ENCODE peak calls at places on chromosome 3, in five cellular contexts. One of them, this sample, is unnamed.

GRCh38 chr3:125151916-125152315 is 60.6 kb downstream of the SLC12A8 start:
- DNase-seq in esophagus muscularis mucosa: no peak
- DNase-seq in K562: no peak
- DNase-seq in spleen: no peak
- DNase-seq in HCT116: no peak
- DNase-seq in this sample: no peak

GRCh38 chr3:46312996-46313395 is 40.9 kb upstream of the CCR2 start:
- DNase-seq in esophagus muscularis mucosa: no peak
- DNase-seq in K562: no peak
- DNase-seq in spleen: no peak
- DNase-seq in HCT116: no peak
- DNase-seq in this sample: no peak

GRCh38 chr3:168049366-168049974 is 46.3 kb downstream of the GOLIM4 start:
- DNase-seq in esophagus muscularis mucosa: no peak
- DNase-seq in K562: no peak
- DNase-seq in spleen: no peak
- DNase-seq in HCT116: no peak
- DNase-seq in this sample: no peak

GRCh38 chr3:191385101-191385500 is 54.8 kb upstream of the UTS2B start:
- DNase-seq in esophagus muscularis mucosa: no peak
- DNase-seq in K562: no peak
- DNase-seq in spleen: no peak
- DNase-seq in HCT116: no peak
- DNase-seq in this sample: no peak

GRCh38 chr3:15923640-15924405 is 126.0 kb upstream of the ANKRD28 start:
- DNase-seq in esophagus muscularis mucosa: peak; percentile 24
- DNase-seq in K562: peak; percentile 57
- DNase-seq in spleen: no peak
- DNase-seq in HCT116: no peak
- DNase-seq in this sample: peak; percentile 7

GRCh38 chr3:57756528-57757401 is 656 bp downstream of the SLMAP start:
- DNase-seq in esophagus muscularis mucosa: no peak
- DNase-seq in K562: peak; percentile 55
- DNase-seq in spleen: peak; percentile 92
- DNase-seq in HCT116: no peak
- DNase-seq in this sample: peak; percentile 44

GRCh38 chr3:46127503-46127902 is 80.6 kb downstream of the CCR1 start:
- DNase-seq in esophagus muscularis mucosa: no peak
- DNase-seq in K562: no peak
- DNase-seq in spleen: no peak
- DNase-seq in HCT116: peak; percentile 18
- DNase-seq in this sample: peak; percentile 28

GRCh38 chr3:35305406-35305805 is 333.9 kb upstream of the ARPP21 start:
- DNase-seq in esophagus muscularis mucosa: no peak
- DNase-seq in K562: no peak
- DNase-seq in spleen: no peak
- DNase-seq in HCT116: no peak
- DNase-seq in this sample: no peak

GRCh38 chr3:158097571-158098553 is 8.4 kb downstream of the SHOX2 start:
- DNase-seq in esophagus muscularis mucosa: no peak
- DNase-seq in K562: no peak
- DNase-seq in spleen: peak; percentile 92
- DNase-seq in HCT116: no peak
- DNase-seq in this sample: no peak
- TF ChIP-seq POLR2A in esophagus muscularis mucosa: no peak
- TF ChIP-seq POLR2A in K562: no peak
- TF ChIP-seq POLR2A in spleen: no peak
- TF ChIP-seq POLR2A in HCT116: no peak
- TF ChIP-seq POLR2A in this sample: no peak

GRCh38 chr3:42516443-42516842 is 14.0 kb downstream of the VIPR1 start:
- DNase-seq in esophagus muscularis mucosa: no peak
- DNase-seq in K562: no peak
- DNase-seq in spleen: no peak
- DNase-seq in HCT116: no peak
- DNase-seq in this sample: no peak
- TF ChIP-seq POLR2A in esophagus muscularis mucosa: no peak
- TF ChIP-seq POLR2A in K562: no peak
- TF ChIP-seq POLR2A in spleen: no peak
- TF ChIP-seq POLR2A in HCT116: no peak
- TF ChIP-seq POLR2A in this sample: no peak

GRCh38 chr3:158568784-158569183 is 2.2 kb upstream of the MLF1 start:
- DNase-seq in esophagus muscularis mucosa: no peak
- DNase-seq in K562: no peak
- DNase-seq in spleen: no peak
- DNase-seq in HCT116: no peak
- DNase-seq in this sample: no peak

GRCh38 chr3:158572766-158573060 is 1.7 kb downstream of the MLF1 start:
- DNase-seq in esophagus muscularis mucosa: no peak
- DNase-seq in K562: no peak
- DNase-seq in spleen: no peak
- DNase-seq in HCT116: no peak
- DNase-seq in this sample: no peak

GRCh38 chr3:158571969-158572765 is 1.2 kb downstream of the MLF1 start:
- DNase-seq in esophagus muscularis mucosa: no peak
- DNase-seq in K562: peak; percentile 31
- DNase-seq in spleen: no peak
- DNase-seq in HCT116: no peak
- DNase-seq in this sample: no peak

GRCh38 chr3:158569717-158570244 is 1.2 kb upstream of the MLF1 start:
- DNase-seq in esophagus muscularis mucosa: no peak
- DNase-seq in K562: no peak
- DNase-seq in spleen: peak; percentile 62
- DNase-seq in HCT116: no peak
- DNase-seq in this sample: no peak

DNA sequence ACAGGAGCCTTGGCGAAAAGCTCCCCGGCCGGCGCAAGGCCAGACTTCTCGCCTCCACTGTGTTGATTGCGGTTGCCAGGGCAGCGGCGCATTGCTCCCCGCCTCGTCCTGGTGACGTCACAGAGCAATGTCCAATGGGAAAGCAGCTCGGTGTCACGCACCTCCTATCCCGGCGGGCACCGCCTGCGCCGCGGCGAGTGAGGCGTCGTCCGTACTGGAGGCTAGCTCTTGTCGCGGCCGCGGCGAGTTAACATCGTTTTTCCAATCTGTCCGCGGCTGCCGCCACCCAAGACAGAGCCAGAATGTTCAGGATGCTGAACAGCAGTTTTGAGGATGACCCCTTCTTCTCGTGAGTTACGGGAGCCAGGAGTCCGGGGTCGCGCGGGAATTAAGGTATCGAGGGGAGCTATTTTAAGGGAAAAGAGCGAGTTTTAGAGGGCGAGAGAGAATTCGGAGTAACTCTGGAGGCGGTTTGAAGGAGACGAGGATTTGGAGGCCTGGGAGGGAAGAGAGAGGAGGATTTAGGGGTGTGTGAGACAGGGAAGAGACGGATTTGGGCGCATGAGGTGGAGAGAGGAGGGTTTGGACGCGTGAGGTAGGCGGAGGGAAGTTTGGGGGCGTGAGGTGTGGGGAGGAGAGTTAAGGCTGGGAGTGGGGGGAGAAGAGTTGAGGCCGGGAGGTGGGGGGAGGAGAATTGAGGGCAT is at the start of gene MLF1:
- DNase-seq in esophagus muscularis mucosa: peak; percentile 97
- DNase-seq in K562: peak; percentile 99
- DNase-seq in spleen: peak; percentile 93
- DNase-seq in HCT116: peak; percentile 90
- DNase-seq in this sample: peak; percentile 93
- TF ChIP-seq POLR2A in esophagus muscularis mucosa: peak; percentile 32
- TF ChIP-seq POLR2A in K562: peak; percentile 76
- TF ChIP-seq POLR2A in spleen: peak; percentile 52
- TF ChIP-seq POLR2A in HCT116: peak; percentile 33
- TF ChIP-seq POLR2A in this sample: peak; percentile 84

DNA sequence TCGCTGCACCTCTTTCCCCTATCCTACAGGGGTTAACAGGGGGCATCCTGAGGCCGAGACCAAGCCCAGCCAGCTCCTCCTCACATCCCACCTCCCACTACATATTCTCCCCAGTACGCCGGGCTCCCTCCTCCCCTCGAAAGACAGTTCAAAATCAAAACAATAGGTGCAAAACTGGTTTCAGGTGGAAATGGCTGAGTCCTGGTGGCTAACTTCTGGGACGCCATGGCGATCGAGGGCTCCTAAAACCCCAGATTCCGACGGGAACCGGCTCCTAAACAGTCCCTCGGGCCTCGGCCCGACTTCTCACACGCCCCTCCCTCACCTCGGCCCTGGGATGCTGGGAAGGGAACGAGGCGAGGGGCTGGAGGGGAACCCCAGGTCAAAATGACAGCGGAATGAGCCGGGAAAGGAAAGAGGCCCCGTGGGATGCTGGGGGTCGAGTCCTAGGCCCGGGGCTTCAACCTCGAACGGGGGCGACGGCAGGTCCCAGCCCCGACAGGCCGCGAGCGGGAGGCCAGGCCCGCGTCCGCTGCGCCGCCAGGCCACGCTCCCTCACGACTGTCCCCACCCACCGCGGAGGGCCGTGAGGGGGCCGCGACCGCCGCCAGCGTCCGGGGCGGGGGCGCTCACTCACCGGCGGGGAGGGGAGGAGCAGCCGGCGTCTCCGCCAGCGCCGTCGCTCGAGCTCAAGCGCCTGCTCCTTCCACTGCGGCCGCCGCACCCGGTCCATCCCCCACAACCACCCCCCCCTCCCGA is 475 bp downstream of the TMCC1 start:
- DNase-seq in esophagus muscularis mucosa: peak; percentile 92
- DNase-seq in K562: peak; percentile 10
- DNase-seq in spleen: peak; percentile 95
- DNase-seq in HCT116: no peak
- DNase-seq in this sample: peak; percentile 80
- TF ChIP-seq POLR2A in esophagus muscularis mucosa: no peak
- TF ChIP-seq POLR2A in K562: no peak
- TF ChIP-seq POLR2A in spleen: peak; percentile 62
- TF ChIP-seq POLR2A in HCT116: peak; percentile 12
- TF ChIP-seq POLR2A in this sample: peak; percentile 67

This sample was measured in H54.